ENCODE peak calls at places on chromosome 5, in eight cellular contexts. R, V, Q, Y, L, G, N and E are unnamed samples. For H3K9me3, the result is how much of the 10 kb centered on the place peaks cover.

GRCh38 chr5:128397878-128398277 is 140.2 kb downstream of the FBN2 start:
- DNase-seq in L (no peak), Y (no peak), V (no peak), R (no peak), N (no peak), G (no peak), Q (no peak), E (no peak)

GRCh38 chr5:110900829-110901228 is 162.0 kb downstream of the SLC25A46 start:
- DNase-seq in G (no peak), N (no peak), L (no peak), Y (no peak), R (no peak), V (peak), Q (no peak), E (no peak)

GRCh38 chr5:1793301-1793740 is 6.3 kb downstream of the MRPL36 start:
- DNase-seq in Q (no peak), R (peak), L (no peak), V (no peak), N (no peak), Y (no peak), G (peak), E (no peak)

GRCh38 chr5:110058175-110058574 is 368.4 kb downstream of the MAN2A1 start:
- DNase-seq in N (no peak), V (no peak), Q (no peak), Y (no peak), L (no peak), G (no peak), R (no peak), E (no peak)

GRCh38 chr5:91244380-91245073 is 138.6 kb downstream of the ARRDC3 start:
- DNase-seq in N (no peak), Q (no peak), Y (no peak), L (no peak), V (no peak), R (no peak), G (no peak), E (no peak)

GRCh38 chr5:37799865-37800421 is 39.9 kb downstream of the GDNF start:
- DNase-seq in R (no peak), Y (no peak), G (no peak), V (no peak), L (no peak), N (no peak), Q (no peak), E (no peak)

GRCh38 chr5:44178414-44178813 is 210.8 kb downstream of the FGF10 start:
- DNase-seq in V (no peak), L (no peak), Y (no peak), G (no peak), Q (no peak), N (no peak), R (no peak), E (no peak)

GRCh38 chr5:56461584-56461983 is 228.5 kb upstream of the ANKRD55 start:
- DNase-seq in V (no peak), R (no peak), Y (no peak), Q (no peak), G (no peak), N (no peak), L (no peak), E (no peak)

GRCh38 chr5:93677344-93678021 is 63.9 kb downstream of the POU5F2 start:
- DNase-seq in R (no peak), N (no peak), Q (peak), Y (no peak), V (peak), L (no peak), G (no peak), E (no peak)

GRCh38 chr5:61808091-61808490 is 476.0 kb downstream of the ZSWIM6 start:
- DNase-seq in Q (no peak), R (no peak), G (no peak), Y (no peak), V (no peak), N (no peak), L (no peak), E (no peak)

GRCh38 chr5:162209005-162209605 is 141.5 kb downstream of the GABRG2 start:
- DNase-seq in L (no peak), V (no peak), Y (peak), Q (no peak), G (no peak), R (no peak), N (no peak), E (no peak)

GRCh38 chr5:75666801-75667200 is 50.4 kb downstream of the POC5 start:
- DNase-seq in Y (no peak), R (no peak), Q (no peak), G (no peak), V (no peak), L (no peak), N (no peak), E (no peak)

GRCh38 chr5:163434410-163434866 is 3.0 kb upstream of the CCNG1 start:
- DNase-seq in R (no peak), L (no peak), V (no peak), N (no peak), Q (peak), Y (no peak), G (no peak), E (no peak)

GRCh38 chr5:59661939-59662615 is 231.4 kb downstream of the PDE4D start:
- DNase-seq in V (no peak), Q (no peak), L (no peak), R (no peak), N (no peak), Y (peak), G (no peak), E (no peak)

GRCh38 chr5:9546973-9547947 is 1.4 kb upstream of the SEMA5A start:
- DNase-seq in Y (no peak), L (peak), G (no peak), Q (peak), R (no peak), N (no peak), V (peak), E (no peak)

GRCh38 chr5:40689442-40689841 is 9.7 kb downstream of the PTGER4 start:
- DNase-seq in R (no peak), V (peak), N (peak), G (no peak), L (no peak), Q (no peak), Y (no peak), E (no peak)

DNA sequence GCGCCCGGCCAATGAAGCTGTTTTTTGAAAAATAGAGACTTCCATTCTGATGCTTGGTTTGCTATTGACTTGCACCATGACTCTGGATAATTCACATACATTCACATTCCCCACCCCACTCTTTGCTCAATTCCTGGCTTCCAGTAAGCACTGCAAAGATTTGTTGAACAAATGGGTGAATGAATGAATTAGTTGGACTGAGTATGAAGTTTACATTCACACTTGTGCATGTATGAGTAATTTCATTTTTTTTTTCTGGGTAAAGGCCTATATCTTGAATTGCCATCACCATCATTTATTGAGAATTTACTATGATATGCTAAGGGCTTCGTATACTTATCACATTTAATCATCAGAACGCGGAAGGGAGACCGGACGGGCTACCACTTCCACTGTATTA is 13.8 kb upstream of the CCDC69 start:
- DNase-seq in V (no peak), Q (no peak), G (no peak), Y (no peak), N (no peak), R (peak), L (no peak), E (no peak)
- H3K9me3 ChIP-seq in V (under half), Q (under half), G (under half), Y (under half), N (under half), R (under half), L (under half), E (under half)

DNA sequence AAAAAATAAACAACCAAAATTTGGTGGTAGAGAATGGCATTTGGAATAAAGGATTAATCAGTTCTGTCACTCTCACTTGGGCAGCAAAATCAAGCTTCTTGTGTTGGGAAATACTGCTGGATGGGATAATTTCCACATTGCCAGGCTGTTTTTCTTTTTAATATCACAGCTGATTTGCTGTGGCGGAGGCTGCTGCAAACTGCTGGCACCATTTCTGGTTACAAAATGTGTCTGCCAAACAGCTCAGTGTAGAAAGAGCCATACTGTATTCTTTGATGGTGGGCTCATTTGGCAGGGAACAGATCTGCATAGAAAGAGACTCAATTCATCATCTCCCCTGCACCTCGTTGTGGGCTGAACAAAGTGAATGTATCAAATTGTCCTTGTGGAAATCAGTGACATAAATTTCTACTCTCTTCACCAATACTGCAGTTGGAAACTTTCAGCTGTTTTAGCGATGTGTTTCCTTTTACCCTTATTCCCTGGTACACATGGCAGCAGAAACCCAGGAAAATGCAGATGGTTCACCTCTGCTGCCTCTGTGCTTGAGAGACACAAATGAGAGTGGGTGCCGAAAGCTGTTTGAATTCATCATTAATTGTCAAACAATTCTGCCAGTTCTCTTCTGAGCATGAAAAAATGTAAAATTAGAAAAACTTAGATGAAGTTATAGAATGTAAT is 74.8 kb downstream of the HMHB1 start:
- DNase-seq in G (no peak), R (no peak), Q (no peak), Y (no peak), L (no peak), V (no peak), N (no peak), E (no peak)
- H3K27ac ChIP-seq in G (no peak), R (peak), Q (no peak), Y (no peak), L (no peak), V (no peak), N (no peak), E (no peak)

GRCh38 chr5:135037519-135038201 is 3.6 kb upstream of the PITX1 start:
- DNase-seq in N (no peak), V (no peak), L (no peak), Q (no peak), R (no peak), Y (no peak), G (no peak), E (no peak)
- TF ChIP-seq CTCF in N (no peak), V (no peak), L (no peak), Q (no peak), R (no peak), Y (no peak), G (no peak), E (no peak)

DNA sequence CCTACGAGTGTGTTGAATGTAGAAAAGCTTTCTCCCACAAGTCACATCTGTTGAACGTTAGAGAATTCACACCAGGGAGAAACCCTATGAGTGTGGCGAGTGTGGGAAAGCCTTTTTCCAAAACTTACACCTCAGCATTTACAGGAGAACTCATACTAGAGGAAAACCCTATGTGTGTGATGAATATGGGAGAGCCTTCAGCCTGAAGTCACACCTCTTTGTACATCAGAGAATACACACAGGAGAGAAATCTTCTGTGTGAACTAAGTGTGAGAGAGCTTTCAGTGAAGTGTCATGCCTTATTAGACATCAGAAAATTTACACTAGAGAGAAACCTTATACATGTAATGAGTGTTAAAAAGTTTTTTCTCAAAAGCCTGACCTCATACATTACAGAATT is 41.8 kb upstream of the GPX3 start:
- DNase-seq in Q (no peak), N (no peak), Y (no peak), G (no peak), V (no peak), R (no peak), L (no peak), E (no peak)
- H3K9me3 ChIP-seq in Q (under half), N (under half), Y (under half), G (under half), V (under half), R (under half), L (under half), E (under half)

GRCh38 chr5:10711562-10711961 is 49.5 kb downstream of the DAP start:
- DNase-seq in Y (no peak), Q (no peak), V (no peak), L (no peak), R (no peak), G (no peak), N (no peak), E (no peak)
- H3K27ac ChIP-seq in Y (no peak), Q (no peak), V (no peak), L (no peak), R (no peak), G (no peak), N (no peak), E (no peak)

DNA sequence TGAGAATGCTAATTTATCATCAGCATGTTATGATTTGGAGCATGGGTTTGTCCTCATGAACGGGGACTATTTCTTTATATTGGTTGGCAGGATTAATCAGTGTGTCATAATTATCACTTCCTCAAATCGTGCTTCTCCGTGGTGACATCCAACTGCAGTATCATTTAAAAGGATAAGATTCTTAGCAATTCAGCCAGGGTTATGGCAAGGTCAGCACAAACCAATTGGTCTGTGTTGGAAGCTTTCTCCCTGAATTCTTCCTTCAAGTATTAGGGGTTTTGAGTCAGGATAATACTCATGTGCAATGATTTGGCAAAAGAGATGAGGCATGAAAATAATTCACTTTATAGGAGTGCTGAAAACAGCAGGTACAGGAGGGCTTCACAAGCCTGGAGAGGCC is 5.5 kb upstream of the CAMLG start:
- DNase-seq in R (no peak), Y (no peak), Q (no peak), N (no peak), L (no peak), V (no peak), G (no peak), E (no peak)
- TF ChIP-seq CTCF in R (no peak), Y (no peak), Q (no peak), N (no peak), L (no peak), V (no peak), G (no peak), E (no peak)

GRCh38 chr5:141356133-141356532 is 1.3 kb downstream of the PCDHGA4 start:
- DNase-seq in V (no peak), R (no peak), G (no peak), Y (no peak), L (no peak), Q (no peak), N (no peak), E (no peak)
- H3K9me3 ChIP-seq in V (under half), R (half or more), G (under half), Y (under half), L (under half), Q (half or more), N (under half), E (under half)

GRCh38 chr5:113161806-113162205 is 185.2 kb downstream of the DCP2 start:
- DNase-seq in N (no peak), L (no peak), R (no peak), Q (no peak), G (no peak), Y (no peak), V (no peak), E (no peak)
- H3K27ac ChIP-seq in N (no peak), L (no peak), R (no peak), Q (no peak), G (no peak), Y (no peak), V (no peak), E (no peak)

GRCh38 chr5:42250-42649 is 49.7 kb upstream of the PLEKHG4B start:
- DNase-seq in G (no peak), Q (no peak), V (no peak), Y (no peak), L (no peak), N (no peak), R (no peak), E (no peak)
- TF ChIP-seq CTCF in G (peak), Q (no peak), V (peak), Y (peak), L (peak), N (no peak), R (no peak), E (no peak)

GRCh38 chr5:135846311-135846710 is 11.8 kb downstream of the SLC25A48 start:
- DNase-seq in L (no peak), R (no peak), Q (no peak), N (no peak), Y (no peak), G (no peak), V (no peak), E (no peak)

GRCh38 chr5:135847976-135848375 is 13.5 kb downstream of the SLC25A48 start:
- DNase-seq in N (no peak), Y (no peak), R (no peak), Q (no peak), L (no peak), G (no peak), V (no peak), E (no peak)

GRCh38 chr5:135842737-135843136 is 8.3 kb downstream of the SLC25A48 start:
- DNase-seq in Q (no peak), Y (no peak), L (no peak), R (no peak), N (no peak), V (no peak), G (no peak), E (no peak)

GRCh38 chr5:135843571-135844337 is 9.3 kb downstream of the SLC25A48 start:
- DNase-seq in V (no peak), R (no peak), Q (no peak), Y (no peak), N (no peak), L (no peak), G (no peak), E (no peak)
- H3K9me3 ChIP-seq in V (under half), R (under half), Q (under half), Y (under half), N (under half), L (under half), G (under half), E (under half)